ENCODE peak calls at places on chromosomes 6 and 20, in ten cellular contexts. One of them, this sample, is unnamed.
A peak's percentile ranks its signal among the peaks of the same experiment; 100 is the strongest.

GRCh38 chr6:122623279-122623678 is 13.1 kb downstream of the PKIB start:
- DNase-seq in BE2C: no peak
- DNase-seq in pancreas: no peak
- DNase-seq in DND-41: no peak
- DNase-seq in tibial artery: no peak
- DNase-seq in mucosa of descending colon: no peak
- DNase-seq in AG04450: no peak
- DNase-seq in AG10803: no peak
- DNase-seq in sigmoid colon: no peak
- DNase-seq in WERI-Rb-1: no peak
- DNase-seq in this sample: no peak

GRCh38 chr20:23879811-23880374 is 345 bp upstream of the CST5 start:
- DNase-seq in BE2C: no peak
- DNase-seq in pancreas: peak; percentile 13
- DNase-seq in DND-41: no peak
- DNase-seq in tibial artery: no peak
- DNase-seq in mucosa of descending colon: no peak
- DNase-seq in AG04450: no peak
- DNase-seq in AG10803: no peak
- DNase-seq in sigmoid colon: no peak
- DNase-seq in WERI-Rb-1: no peak
- DNase-seq in this sample: no peak

GRCh38 chr20:63052571-63053429 is 46.0 kb upstream of the BHLHE23 start:
- DNase-seq in BE2C: peak; percentile 52
- DNase-seq in pancreas: no peak
- DNase-seq in DND-41: no peak
- DNase-seq in tibial artery: peak; percentile 51
- DNase-seq in mucosa of descending colon: peak; percentile 40
- DNase-seq in AG04450: no peak
- DNase-seq in AG10803: no peak
- DNase-seq in sigmoid colon: peak; percentile 54
- DNase-seq in WERI-Rb-1: no peak
- DNase-seq in this sample: no peak

GRCh38 chr6:160127270-160128124 is 5.9 kb downstream of the SLC22A1 start:
- DNase-seq in BE2C: no peak
- DNase-seq in pancreas: no peak
- DNase-seq in DND-41: no peak
- DNase-seq in tibial artery: no peak
- DNase-seq in mucosa of descending colon: no peak
- DNase-seq in AG04450: no peak
- DNase-seq in AG10803: no peak
- DNase-seq in sigmoid colon: no peak
- DNase-seq in WERI-Rb-1: no peak
- DNase-seq in this sample: no peak

GRCh38 chr20:41499064-41499463 is 119.1 kb downstream of the CHD6 start:
- DNase-seq in BE2C: no peak
- DNase-seq in pancreas: no peak
- DNase-seq in DND-41: no peak
- DNase-seq in tibial artery: no peak
- DNase-seq in mucosa of descending colon: no peak
- DNase-seq in AG04450: no peak
- DNase-seq in AG10803: peak; percentile 74
- DNase-seq in sigmoid colon: no peak
- DNase-seq in WERI-Rb-1: no peak
- DNase-seq in this sample: no peak

GRCh38 chr20:37345339-37346231 is at the start of gene SRC:
- DNase-seq in BE2C: peak; percentile 71
- DNase-seq in pancreas: peak; percentile 81
- DNase-seq in DND-41: peak; percentile 80
- DNase-seq in tibial artery: peak; percentile 93
- DNase-seq in mucosa of descending colon: peak; percentile 93
- DNase-seq in AG04450: peak; percentile 27
- DNase-seq in AG10803: peak; percentile 79
- DNase-seq in sigmoid colon: peak; percentile 95
- DNase-seq in WERI-Rb-1: peak; percentile 83
- DNase-seq in this sample: no peak

GRCh38 chr6:14036911-14037310 is 80.7 kb upstream of the CD83 start:
- DNase-seq in BE2C: no peak
- DNase-seq in pancreas: no peak
- DNase-seq in DND-41: no peak
- DNase-seq in tibial artery: no peak
- DNase-seq in mucosa of descending colon: no peak
- DNase-seq in AG04450: no peak
- DNase-seq in AG10803: no peak
- DNase-seq in sigmoid colon: no peak
- DNase-seq in WERI-Rb-1: no peak
- DNase-seq in this sample: no peak

GRCh38 chr20:44170796-44171410 is 16.1 kb downstream of the JPH2 start:
- DNase-seq in BE2C: no peak
- DNase-seq in pancreas: no peak
- DNase-seq in DND-41: no peak
- DNase-seq in tibial artery: no peak
- DNase-seq in mucosa of descending colon: no peak
- DNase-seq in AG04450: no peak
- DNase-seq in AG10803: peak; percentile 43
- DNase-seq in sigmoid colon: peak; percentile 8
- DNase-seq in WERI-Rb-1: no peak
- DNase-seq in this sample: no peak

GRCh38 chr6:155959898-155960297 is 504.3 kb upstream of the NOX3 start:
- DNase-seq in BE2C: no peak
- DNase-seq in pancreas: no peak
- DNase-seq in DND-41: no peak
- DNase-seq in tibial artery: no peak
- DNase-seq in mucosa of descending colon: no peak
- DNase-seq in AG04450: no peak
- DNase-seq in AG10803: no peak
- DNase-seq in sigmoid colon: no peak
- DNase-seq in WERI-Rb-1: no peak
- DNase-seq in this sample: no peak

GRCh38 chr20:55500130-55500529 is 505.2 kb downstream of the CBLN4 start:
- DNase-seq in BE2C: no peak
- DNase-seq in pancreas: no peak
- DNase-seq in DND-41: no peak
- DNase-seq in tibial artery: no peak
- DNase-seq in mucosa of descending colon: peak; percentile 66
- DNase-seq in AG04450: no peak
- DNase-seq in AG10803: no peak
- DNase-seq in sigmoid colon: no peak
- DNase-seq in WERI-Rb-1: no peak
- DNase-seq in this sample: no peak

GRCh38 chr20:50562262-50562701 is 52.1 kb downstream of the PTPN1 start:
- DNase-seq in BE2C: no peak
- DNase-seq in pancreas: no peak
- DNase-seq in DND-41: no peak
- DNase-seq in tibial artery: no peak
- DNase-seq in mucosa of descending colon: no peak
- DNase-seq in AG04450: no peak
- DNase-seq in AG10803: no peak
- DNase-seq in sigmoid colon: no peak
- DNase-seq in WERI-Rb-1: peak; percentile 35
- DNase-seq in this sample: no peak

GRCh38 chr6:78629154-78629721 is 238.1 kb upstream of the IRAK1BP1 start:
- DNase-seq in BE2C: no peak
- DNase-seq in pancreas: no peak
- DNase-seq in DND-41: no peak
- DNase-seq in tibial artery: no peak
- DNase-seq in mucosa of descending colon: peak; percentile 36
- DNase-seq in AG04450: no peak
- DNase-seq in AG10803: peak; percentile 43
- DNase-seq in sigmoid colon: no peak
- DNase-seq in WERI-Rb-1: no peak
- DNase-seq in this sample: no peak

GRCh38 chr20:22583773-22584629 is at the start of gene FOXA2:
- DNase-seq in BE2C: no peak
- DNase-seq in pancreas: peak; percentile 95
- DNase-seq in DND-41: no peak
- DNase-seq in tibial artery: no peak
- DNase-seq in mucosa of descending colon: peak; percentile 86
- DNase-seq in AG04450: no peak
- DNase-seq in AG10803: no peak
- DNase-seq in sigmoid colon: no peak
- DNase-seq in WERI-Rb-1: no peak
- DNase-seq in this sample: no peak

GRCh38 chr6:147297663-147298313 is 93.6 kb downstream of the STXBP5 start:
- DNase-seq in BE2C: no peak
- DNase-seq in pancreas: no peak
- DNase-seq in DND-41: no peak
- DNase-seq in tibial artery: no peak
- DNase-seq in mucosa of descending colon: no peak
- DNase-seq in AG04450: no peak
- DNase-seq in AG10803: no peak
- DNase-seq in sigmoid colon: no peak
- DNase-seq in WERI-Rb-1: no peak
- DNase-seq in this sample: no peak
- H3K4me3 ChIP-seq in BE2C: no peak overlapping the region
- H3K4me3 ChIP-seq in pancreas: no peak overlapping the region
- H3K4me3 ChIP-seq in DND-41: no peak overlapping the region
- H3K4me3 ChIP-seq in tibial artery: no peak overlapping the region
- H3K4me3 ChIP-seq in mucosa of descending colon: no peak overlapping the region
- H3K4me3 ChIP-seq in AG04450: no peak overlapping the region
- H3K4me3 ChIP-seq in AG10803: no peak overlapping the region
- H3K4me3 ChIP-seq in sigmoid colon: no peak overlapping the region
- H3K4me3 ChIP-seq in WERI-Rb-1: no peak overlapping the region
- H3K4me3 ChIP-seq in this sample: no peak overlapping the region

GRCh38 chr6:1607557-1608221 is 2.0 kb upstream of the FOXC1 start:
- DNase-seq in BE2C: no peak
- DNase-seq in pancreas: no peak
- DNase-seq in DND-41: no peak
- DNase-seq in tibial artery: peak; percentile 79
- DNase-seq in mucosa of descending colon: no peak
- DNase-seq in AG04450: no peak
- DNase-seq in AG10803: no peak
- DNase-seq in sigmoid colon: peak; percentile 66
- DNase-seq in WERI-Rb-1: no peak
- DNase-seq in this sample: no peak

GRCh38 chr6:1610497-1611321 is 994 bp downstream of the FOXC1 start:
- DNase-seq in BE2C: peak; percentile 41
- DNase-seq in pancreas: no peak
- DNase-seq in DND-41: no peak
- DNase-seq in tibial artery: peak; percentile 68
- DNase-seq in mucosa of descending colon: no peak
- DNase-seq in AG04450: no peak
- DNase-seq in AG10803: peak; percentile 41
- DNase-seq in sigmoid colon: peak; percentile 71
- DNase-seq in WERI-Rb-1: peak; percentile 45
- DNase-seq in this sample: no peak

GRCh38 chr6:1608222-1608975 is 1.3 kb upstream of the FOXC1 start:
- DNase-seq in BE2C: no peak
- DNase-seq in pancreas: no peak
- DNase-seq in DND-41: no peak
- DNase-seq in tibial artery: peak; percentile 70
- DNase-seq in mucosa of descending colon: no peak
- DNase-seq in AG04450: no peak
- DNase-seq in AG10803: no peak
- DNase-seq in sigmoid colon: no peak
- DNase-seq in WERI-Rb-1: peak; percentile 31
- DNase-seq in this sample: no peak

GRCh38 chr6:1609662-1610496 is at the start of gene FOXC1:
- DNase-seq in BE2C: peak; percentile 85
- DNase-seq in pancreas: peak; percentile 89
- DNase-seq in DND-41: no peak
- DNase-seq in tibial artery: peak; percentile 98
- DNase-seq in mucosa of descending colon: peak; percentile 85
- DNase-seq in AG04450: peak; percentile 67
- DNase-seq in AG10803: peak; percentile 90
- DNase-seq in sigmoid colon: peak; percentile 86
- DNase-seq in WERI-Rb-1: peak; percentile 77
- DNase-seq in this sample: no peak

GRCh38 chr6:1608976-1609661 is 596 bp upstream of the FOXC1 start:
- DNase-seq in BE2C: peak; percentile 61
- DNase-seq in pancreas: peak; percentile 44
- DNase-seq in DND-41: no peak
- DNase-seq in tibial artery: peak; percentile 92
- DNase-seq in mucosa of descending colon: no peak
- DNase-seq in AG04450: no peak
- DNase-seq in AG10803: no peak
- DNase-seq in sigmoid colon: peak; percentile 64
- DNase-seq in WERI-Rb-1: peak; percentile 46
- DNase-seq in this sample: no peak
- H3K4me3 ChIP-seq in BE2C: peak overlapping the region; percentile 55
- H3K4me3 ChIP-seq in pancreas: peak overlapping the region; percentile 67
- H3K4me3 ChIP-seq in DND-41: no peak overlapping the region
- H3K4me3 ChIP-seq in tibial artery: peak overlapping the region; percentile 70
- H3K4me3 ChIP-seq in mucosa of descending colon: no peak overlapping the region
- H3K4me3 ChIP-seq in AG04450: peak overlapping the region; percentile 55
- H3K4me3 ChIP-seq in AG10803: peak overlapping the region; percentile 51
- H3K4me3 ChIP-seq in sigmoid colon: peak overlapping the region; percentile 17
- H3K4me3 ChIP-seq in WERI-Rb-1: peak overlapping the region; percentile 44
- H3K4me3 ChIP-seq in this sample: peak overlapping the region; percentile 18

GRCh38 chr20:10652660-10653191 is 21.1 kb downstream of the JAG1 start:
- DNase-seq in BE2C: no peak
- DNase-seq in pancreas: no peak
- DNase-seq in DND-41: no peak
- DNase-seq in tibial artery: peak; percentile 89
- DNase-seq in mucosa of descending colon: no peak
- DNase-seq in AG04450: no peak
- DNase-seq in AG10803: no peak
- DNase-seq in sigmoid colon: peak; percentile 67
- DNase-seq in WERI-Rb-1: no peak
- DNase-seq in this sample: no peak

GRCh38 chr20:10654630-10655029 is 19.2 kb downstream of the JAG1 start:
- DNase-seq in BE2C: peak; percentile 74
- DNase-seq in pancreas: peak; percentile 81
- DNase-seq in DND-41: no peak
- DNase-seq in tibial artery: peak; percentile 60
- DNase-seq in mucosa of descending colon: no peak
- DNase-seq in AG04450: no peak
- DNase-seq in AG10803: no peak
- DNase-seq in sigmoid colon: no peak
- DNase-seq in WERI-Rb-1: no peak
- DNase-seq in this sample: no peak

GRCh38 chr20:10655723-10656122 is 18.1 kb downstream of the JAG1 start:
- DNase-seq in BE2C: no peak
- DNase-seq in pancreas: no peak
- DNase-seq in DND-41: no peak
- DNase-seq in tibial artery: peak; percentile 45
- DNase-seq in mucosa of descending colon: no peak
- DNase-seq in AG04450: no peak
- DNase-seq in AG10803: no peak
- DNase-seq in sigmoid colon: peak; percentile 48
- DNase-seq in WERI-Rb-1: no peak
- DNase-seq in this sample: no peak

GRCh38 chr20:10652185-10652584 is 21.6 kb downstream of the JAG1 start:
- DNase-seq in BE2C: no peak
- DNase-seq in pancreas: no peak
- DNase-seq in DND-41: no peak
- DNase-seq in tibial artery: no peak
- DNase-seq in mucosa of descending colon: no peak
- DNase-seq in AG04450: no peak
- DNase-seq in AG10803: no peak
- DNase-seq in sigmoid colon: no peak
- DNase-seq in WERI-Rb-1: no peak
- DNase-seq in this sample: no peak

GRCh38 chr20:10653593-10654288 is 20.1 kb downstream of the JAG1 start:
- DNase-seq in BE2C: no peak
- DNase-seq in pancreas: peak; percentile 39
- DNase-seq in DND-41: no peak
- DNase-seq in tibial artery: peak; percentile 88
- DNase-seq in mucosa of descending colon: no peak
- DNase-seq in AG04450: peak; percentile 61
- DNase-seq in AG10803: peak; percentile 84
- DNase-seq in sigmoid colon: peak; percentile 88
- DNase-seq in WERI-Rb-1: peak; percentile 73
- DNase-seq in this sample: no peak
- H3K4me3 ChIP-seq in BE2C: no peak overlapping the region
- H3K4me3 ChIP-seq in pancreas: peak overlapping the region; percentile 19
- H3K4me3 ChIP-seq in DND-41: no peak overlapping the region
- H3K4me3 ChIP-seq in tibial artery: peak overlapping the region; percentile 27
- H3K4me3 ChIP-seq in mucosa of descending colon: no peak overlapping the region
- H3K4me3 ChIP-seq in AG04450: peak overlapping the region; percentile 22
- H3K4me3 ChIP-seq in AG10803: peak overlapping the region; percentile 36
- H3K4me3 ChIP-seq in sigmoid colon: peak overlapping the region; percentile 13
- H3K4me3 ChIP-seq in WERI-Rb-1: peak overlapping the region; percentile 16
- H3K4me3 ChIP-seq in this sample: no peak overlapping the region

GRCh38 chr6:32830017-32830416 is 8.5 kb downstream of the TAP2 start:
- DNase-seq in BE2C: no peak
- DNase-seq in pancreas: no peak
- DNase-seq in DND-41: no peak
- DNase-seq in tibial artery: no peak
- DNase-seq in mucosa of descending colon: no peak
- DNase-seq in AG04450: no peak
- DNase-seq in AG10803: no peak
- DNase-seq in sigmoid colon: no peak
- DNase-seq in WERI-Rb-1: no peak
- DNase-seq in this sample: no peak
- H3K4me3 ChIP-seq in BE2C: no peak overlapping the region
- H3K4me3 ChIP-seq in pancreas: no peak overlapping the region
- H3K4me3 ChIP-seq in DND-41: no peak overlapping the region
- H3K4me3 ChIP-seq in tibial artery: no peak overlapping the region
- H3K4me3 ChIP-seq in mucosa of descending colon: no peak overlapping the region
- H3K4me3 ChIP-seq in AG04450: no peak overlapping the region
- H3K4me3 ChIP-seq in AG10803: no peak overlapping the region
- H3K4me3 ChIP-seq in sigmoid colon: no peak overlapping the region
- H3K4me3 ChIP-seq in WERI-Rb-1: no peak overlapping the region
- H3K4me3 ChIP-seq in this sample: no peak overlapping the region